ENCODE peak calls at places on chromosomes 4 and X, in four cellular contexts. Q is left lung; Y is activated gamma-delta T cell treated with anti-CD3 and anti-CD28 coated beads, Interleukin-2, amount 50 U/mL, for 16 hours; O is cardiac muscle cell. F is an unnamed sample.

GRCh38 chr4:13432453-13432852 is 51.7 kb downstream of the RAB28 start:
- DNase-seq in O (no peak), Q (no peak), Y (no peak), F (no peak)

GRCh38 chr4:186725422-186726149 is 1.9 kb upstream of the FAT1 start:
- DNase-seq in Q (peak; percentile 78), O (peak; percentile 79), Y (no peak), F (peak; percentile 73)

GRCh38 chrX:22800360-22800759 is 199.4 kb upstream of the DDX53 start:
- DNase-seq in O (no peak), Q (no peak), Y (no peak), F (peak; percentile 4)

GRCh38 chr4:81468685-81469084 is 3.0 kb downstream of the RASGEF1B start:
- DNase-seq in Q (no peak), O (no peak), Y (no peak), F (no peak)

GRCh38 chr4:54233697-54234496 is 4.8 kb downstream of the PDGFRA start:
- DNase-seq in O (peak; percentile 90), Q (peak; percentile 80), Y (peak; percentile 50), F (peak; percentile 73)

GRCh38 chr4:114087596-114088230 is 108.3 kb upstream of the ARSJ start:
- DNase-seq in Y (no peak), O (no peak), Q (no peak), F (no peak)

GRCh38 chrX:101759000-101759399 is 99.3 kb upstream of the ARMCX2 start:
- DNase-seq in Q (no peak), Y (peak; percentile 1), O (peak; percentile 63), F (peak; percentile 23)

GRCh38 chr4:13837228-13837627 is 209.7 kb upstream of the BOD1L1 start:
- DNase-seq in Y (no peak), Q (no peak), O (no peak), F (no peak)

GRCh38 chr4:139020384-139020783 is 4.8 kb downstream of the NOCT start:
- DNase-seq in Q (no peak), O (no peak), Y (no peak), F (no peak)

GRCh38 chrX:96551320-96551872 is 133.2 kb upstream of the DIAPH2 start:
- DNase-seq in O (no peak), Y (no peak), Q (no peak), F (no peak)

GRCh38 chrX:20414066-20414465 is 147.4 kb upstream of the RPS6KA3 start:
- DNase-seq in Q (no peak), Y (no peak), O (no peak), F (no peak)

GRCh38 chrX:92231391-92231790 is 452.2 kb downstream of the PCDH11X start:
- DNase-seq in Y (no peak), Q (no peak), O (no peak), F (no peak)

GRCh38 chr4:121096629-121097028 is 24.3 kb upstream of the NDNF start:
- DNase-seq in O (peak; percentile 57), Y (no peak), Q (no peak), F (no peak)

GRCh38 chrX:110265624-110266023 is 52.3 kb downstream of the AMMECR1 start:
- DNase-seq in O (no peak), Y (no peak), Q (no peak), F (no peak)

GRCh38 chrX:46574941-46575381 is 1.4 kb downstream of the CHST7 start:
- DNase-seq in Q (peak; percentile 37), O (peak; percentile 50), Y (peak; percentile 4), F (peak; percentile 25)

GRCh38 chrX:123917069-123917468 is 44.4 kb upstream of the STAG2 start:
- DNase-seq in O (no peak), Y (no peak), Q (no peak), F (no peak)

GRCh38 chr4:8771258-8771590 is 100.4 kb downstream of the HMX1 start:
- DNase-seq in O (peak; percentile 9), Q (peak; percentile 20), Y (no peak), F (no peak)

GRCh38 chr4:26503427-26503826 is 13.1 kb upstream of the CCKAR start:
- DNase-seq in Q (no peak), Y (no peak), O (peak; percentile 30), F (no peak)

GRCh38 chr4:138405439-138405838 is 163.3 kb upstream of the SLC7A11 start:
- DNase-seq in Y (no peak), O (peak; percentile 63), Q (no peak), F (no peak)

GRCh38 chr4:48041535-48042137 is 25.1 kb downstream of the NIPAL1 start:
- DNase-seq in Q (no peak), Y (no peak), O (no peak), F (no peak)

GRCh38 chr4:7347981-7348380 is 86.7 kb downstream of the PSAPL1 start:
- DNase-seq in Q (no peak), Y (no peak), O (no peak), F (no peak)

GRCh38 chr4:119663160-119663788 is 34.7 kb upstream of the PDE5A start:
- DNase-seq in Y (no peak), O (no peak), Q (no peak), F (no peak)